ENCODE peak calls at places on chromosomes 16 and 17, in seven cellular contexts. S is tibial artery, V is body of pancreas, J is adrenal gland, E is colonic mucosa, R is mesenchymal stem cell, M is psoas muscle. N is an unnamed sample.

GRCh38 chr17:83196973-83197880 is 117.8 kb downstream of the METRNL start:
- DNase-seq in S (peak; percentile 63), V (peak; percentile 4), J (peak; percentile 9), E (no peak), R (no peak), M (peak; percentile 36), N (no peak)

GRCh38 chr17:67119102-67119501 is 74.7 kb downstream of the CACNG1 start:
- DNase-seq in S (no peak), V (no peak), J (no peak), E (no peak), R (no peak), M (no peak), N (no peak)

GRCh38 chr16:19419691-19420060 is 2.0 kb downstream of the TMC5 start:
- DNase-seq in S (no peak), V (no peak), J (no peak), E (no peak), R (no peak), M (no peak), N (peak; percentile 70)

GRCh38 chr17:61000911-61001310 is 323.3 kb downstream of the BCAS3 start:
- DNase-seq in S (no peak), V (no peak), J (no peak), E (no peak), R (peak; percentile 63), M (no peak), N (no peak)

GRCh38 chr17:39702901-39703893 is 3.3 kb downstream of the ERBB2 start:
- DNase-seq in S (no peak), V (no peak), J (no peak), E (no peak), R (peak; percentile 77), M (no peak), N (peak; percentile 31)

GRCh38 chr17:82374626-82375331 is 3.2 kb downstream of the UTS2R start:
- DNase-seq in S (no peak), V (no peak), J (no peak), E (no peak), R (no peak), M (no peak), N (no peak)

GRCh38 chr17:80509311-80509710 is 32.9 kb upstream of the NPTX1 start:
- DNase-seq in S (no peak), V (no peak), J (no peak), E (no peak), R (no peak), M (no peak), N (no peak)

GRCh38 chr17:76467366-76467765 is at the start of gene AANAT:
- DNase-seq in S (no peak), V (no peak), J (no peak), E (no peak), R (no peak), M (no peak), N (no peak)

GRCh38 chr17:57655564-57655963 is 89.5 kb downstream of the CCDC182 start:
- DNase-seq in S (no peak), V (no peak), J (no peak), E (no peak), R (no peak), M (no peak), N (no peak)

GRCh38 chr16:25553711-25554436 is 137.9 kb upstream of the HS3ST4 start:
- DNase-seq in S (no peak), V (peak; percentile 7), J (no peak), E (no peak), R (no peak), M (no peak), N (no peak)

GRCh38 chr16:57540387-57540786 is 2.1 kb upstream of the ADGRG5 start:
- DNase-seq in S (peak; percentile 24), V (no peak), J (no peak), E (peak; percentile 6), R (no peak), M (no peak), N (no peak)

GRCh38 chr16:85086347-85087291 is 25.7 kb downstream of the CIBAR2 start:
- DNase-seq in S (peak; percentile 79), V (peak; percentile 71), J (peak; percentile 76), E (peak; percentile 80), R (peak; percentile 73), M (peak; percentile 75), N (peak; percentile 51)

GRCh38 chr16:76204249-76204648 is 73.0 kb upstream of the CNTNAP4 start:
- DNase-seq in S (no peak), V (no peak), J (no peak), E (no peak), R (no peak), M (no peak), N (no peak)

GRCh38 chr16:11232852-11233726 is 22.9 kb downstream of the SOCS1 start:
- DNase-seq in S (no peak), V (no peak), J (no peak), E (peak; percentile 50), R (no peak), M (peak; percentile 30), N (no peak)

GRCh38 chr17:77456271-77456950 is 315.6 kb downstream of the SEC14L1 start:
- DNase-seq in S (no peak), V (no peak), J (no peak), E (no peak), R (no peak), M (no peak), N (no peak)

GRCh38 chr17:181213-182163 is at the start of gene DOC2B:
- DNase-seq in S (no peak), V (peak; percentile 80), J (peak; percentile 68), E (peak; percentile 38), R (peak; percentile 48), M (peak; percentile 72), N (peak; percentile 17)

GRCh38 chr17:6172642-6173330 is 102.6 kb downstream of the WSCD1 start:
- DNase-seq in S (peak; percentile 31), V (no peak), J (no peak), E (no peak), R (no peak), M (no peak), N (no peak)
- H3K4me3 ChIP-seq in S (no peak overlapping the region), V (no peak overlapping the region), J (no peak overlapping the region), E (no peak overlapping the region), R (no peak overlapping the region), M (no peak overlapping the region), N (no peak overlapping the region)

DNA sequence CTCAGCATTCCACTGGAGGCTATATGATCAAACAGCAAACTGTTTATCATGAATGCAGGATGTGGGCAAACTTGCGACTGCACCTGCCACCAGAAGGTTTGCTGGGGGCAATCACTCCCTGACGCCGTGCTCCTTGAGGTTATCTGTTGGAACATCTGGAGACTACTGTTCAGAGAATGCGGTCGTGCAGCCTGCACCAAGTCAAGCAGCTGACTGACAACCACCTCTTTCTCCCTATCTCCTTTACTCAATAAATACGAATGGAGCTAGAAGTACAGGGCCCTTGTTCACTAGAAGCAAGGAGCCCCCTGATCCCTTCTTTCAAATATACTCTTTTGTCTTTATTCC is 2101.2 kb downstream of the TP53TG3F start:
- DNase-seq in S (no peak), V (no peak), J (no peak), E (no peak), R (no peak), M (no peak), N (no peak)
- H3K9me3 ChIP-seq in S (no peaks in the 10 kb centered on the region), V (no peaks in the 10 kb centered on the region), J (no peaks in the 10 kb centered on the region), E (no peaks in the 10 kb centered on the region), R (peaks cover 6% of the 10 kb centered on the region), M (peaks cover 3% of the 10 kb centered on the region), N (no peaks in the 10 kb centered on the region)

GRCh38 chr17:33459078-33459940 is 166.2 kb upstream of the ASIC2 start:
- DNase-seq in S (no peak), V (no peak), J (no peak), E (no peak), R (no peak), M (no peak), N (no peak)

GRCh38 chr17:33452797-33453196 is 159.7 kb upstream of the ASIC2 start:
- DNase-seq in S (no peak), V (no peak), J (no peak), E (no peak), R (peak; percentile 53), M (no peak), N (no peak)

GRCh38 chr17:33461051-33461450 is 168.0 kb upstream of the ASIC2 start:
- DNase-seq in S (no peak), V (no peak), J (no peak), E (no peak), R (no peak), M (no peak), N (no peak)

DNA sequence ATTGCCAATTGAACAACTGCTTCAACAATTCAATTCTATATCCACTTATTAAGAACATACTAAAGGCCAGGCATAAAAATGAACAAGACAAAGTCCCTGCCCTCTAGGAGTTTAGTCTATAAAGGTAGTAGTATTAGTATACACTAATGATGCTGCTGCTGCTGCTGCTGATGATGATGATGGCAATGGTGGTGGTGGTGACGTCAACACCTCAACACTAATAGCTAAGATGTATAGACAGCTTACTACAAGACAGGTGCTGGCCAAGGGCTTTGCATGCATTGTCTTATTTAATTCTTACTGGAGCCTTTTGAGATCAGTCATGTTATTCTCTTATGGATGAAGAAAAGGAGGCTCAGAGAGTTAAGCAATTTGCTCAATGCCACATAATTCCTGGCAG is 164.4 kb upstream of the ASIC2 start:
- DNase-seq in S (no peak), V (no peak), J (no peak), E (no peak), R (no peak), M (no peak), N (no peak)
- H3K4me3 ChIP-seq in S (no peak overlapping the region), V (no peak overlapping the region), J (no peak overlapping the region), E (no peak overlapping the region), R (no peak overlapping the region), M (no peak overlapping the region), N (no peak overlapping the region)

GRCh38 chr16:15976929-15977637 is 27.7 kb downstream of the ABCC1 start:
- DNase-seq in S (no peak), V (no peak), J (peak; percentile 46), E (no peak), R (peak; percentile 96), M (peak; percentile 63), N (no peak)

GRCh38 chr16:15983898-15984297 is 34.5 kb downstream of the ABCC1 start:
- DNase-seq in S (no peak), V (no peak), J (peak; percentile 30), E (no peak), R (peak; percentile 78), M (no peak), N (peak; percentile 24)

GRCh38 chr16:15979801-15980200 is 30.4 kb downstream of the ABCC1 start:
- DNase-seq in S (no peak), V (no peak), J (no peak), E (no peak), R (no peak), M (no peak), N (peak; percentile 52)

GRCh38 chr16:15981382-15981781 is 32.0 kb downstream of the ABCC1 start:
- DNase-seq in S (no peak), V (no peak), J (no peak), E (no peak), R (no peak), M (no peak), N (no peak)

GRCh38 chr16:15980329-15980728 is 30.9 kb downstream of the ABCC1 start:
- DNase-seq in S (no peak), V (no peak), J (no peak), E (no peak), R (no peak), M (no peak), N (no peak)
- H3K9me3 ChIP-seq in S (no peaks in the 10 kb centered on the region), V (no peaks in the 10 kb centered on the region), J (no peaks in the 10 kb centered on the region), E (no peaks in the 10 kb centered on the region), R (peaks cover 8% of the 10 kb centered on the region), M (no peaks in the 10 kb centered on the region), N (peaks cover 43% of the 10 kb centered on the region)

N was measured in MG63.